ENCODE peak calls at places on chromosomes 4 and X, in five cellular contexts. One of them, this sample, is unnamed.

GRCh38 chr4:126468144-126468543 is 1153.4 kb downstream of the FAT4 start:
- DNase-seq in SK-N-SH: no peak
- DNase-seq in GM12878: no peak
- DNase-seq in IMR-90: no peak
- DNase-seq in K562: no peak
- DNase-seq in this sample: no peak

GRCh38 chr4:138241281-138242075 is 671 bp downstream of the SLC7A11 start:
- DNase-seq in SK-N-SH: no peak
- DNase-seq in IMR-90: peak
- DNase-seq in GM12878: no peak
- DNase-seq in K562: peak
- DNase-seq in this sample: no peak

GRCh38 chrX:1576201-1577101 is 15.0 kb upstream of the AKAP17A start:
- DNase-seq in IMR-90: no peak
- DNase-seq in GM12878: no peak
- DNase-seq in K562: no peak
- DNase-seq in SK-N-SH: no peak
- DNase-seq in this sample: no peak

GRCh38 chr4:121091941-121092340 is 19.6 kb upstream of the NDNF start:
- DNase-seq in K562: no peak
- DNase-seq in GM12878: no peak
- DNase-seq in IMR-90: no peak
- DNase-seq in SK-N-SH: no peak
- DNase-seq in this sample: no peak

GRCh38 chrX:130682990-130683389 is 220.0 kb downstream of the ENOX2 start:
- DNase-seq in K562: no peak
- DNase-seq in GM12878: no peak
- DNase-seq in IMR-90: peak
- DNase-seq in SK-N-SH: no peak
- DNase-seq in this sample: no peak

GRCh38 chrX:129842510-129843208 is 1.0 kb downstream of the ZDHHC9 start:
- DNase-seq in GM12878: no peak
- DNase-seq in K562: no peak
- DNase-seq in SK-N-SH: peak
- DNase-seq in IMR-90: peak
- DNase-seq in this sample: peak

GRCh38 chr4:174681723-174682300 is 147.2 kb downstream of the GLRA3 start:
- DNase-seq in GM12878: no peak
- DNase-seq in K562: peak
- DNase-seq in SK-N-SH: no peak
- DNase-seq in IMR-90: peak
- DNase-seq in this sample: no peak

GRCh38 chr4:169283114-169283509 is 12.4 kb upstream of the SH3RF1 start:
- DNase-seq in SK-N-SH: no peak
- DNase-seq in IMR-90: peak
- DNase-seq in GM12878: no peak
- DNase-seq in K562: no peak
- DNase-seq in this sample: no peak

GRCh38 chr4:89196745-89197144 is 85.4 kb downstream of the TIGD2 start:
- DNase-seq in GM12878: no peak
- DNase-seq in SK-N-SH: no peak
- DNase-seq in IMR-90: no peak
- DNase-seq in K562: no peak
- DNase-seq in this sample: peak

GRCh38 chr4:2938906-2939305 is 24.3 kb downstream of the NOP14 start:
- DNase-seq in SK-N-SH: no peak
- DNase-seq in GM12878: no peak
- DNase-seq in K562: no peak
- DNase-seq in IMR-90: no peak
- DNase-seq in this sample: no peak

GRCh38 chr4:128311659-128312392 is 24.2 kb upstream of the PGRMC2 start:
- DNase-seq in K562: no peak
- DNase-seq in IMR-90: no peak
- DNase-seq in GM12878: no peak
- DNase-seq in SK-N-SH: no peak
- DNase-seq in this sample: no peak

GRCh38 chr4:38703625-38704024 is 39.6 kb downstream of the KLF3 start:
- DNase-seq in K562: no peak
- DNase-seq in GM12878: no peak
- DNase-seq in IMR-90: no peak
- DNase-seq in SK-N-SH: no peak
- DNase-seq in this sample: no peak

GRCh38 chrX:16320765-16321355 is 153.6 kb downstream of the MAGEB17 start:
- DNase-seq in SK-N-SH: no peak
- DNase-seq in GM12878: no peak
- DNase-seq in IMR-90: peak
- DNase-seq in K562: no peak
- DNase-seq in this sample: no peak

GRCh38 chr4:128958194-128958593 is 135.1 kb downstream of the SCLT1 start:
- DNase-seq in IMR-90: peak
- DNase-seq in SK-N-SH: no peak
- DNase-seq in GM12878: no peak
- DNase-seq in K562: no peak
- DNase-seq in this sample: peak

GRCh38 chr4:157992948-157993839 is 179.6 kb downstream of the GASK1B start:
- DNase-seq in K562: no peak
- DNase-seq in GM12878: no peak
- DNase-seq in SK-N-SH: no peak
- DNase-seq in IMR-90: no peak
- DNase-seq in this sample: peak

GRCh38 chr4:41022116-41022515 is 192.2 kb downstream of the APBB2 start:
- DNase-seq in IMR-90: no peak
- DNase-seq in SK-N-SH: no peak
- DNase-seq in K562: no peak
- DNase-seq in GM12878: no peak
- DNase-seq in this sample: no peak

GRCh38 chr4:68630371-68630770 is 40.1 kb downstream of the UGT2B15 start:
- DNase-seq in SK-N-SH: no peak
- DNase-seq in IMR-90: no peak
- DNase-seq in GM12878: no peak
- DNase-seq in K562: no peak
- DNase-seq in this sample: no peak

GRCh38 chr4:18816228-18816891 is 794.8 kb upstream of the LCORL start:
- DNase-seq in SK-N-SH: no peak
- DNase-seq in K562: no peak
- DNase-seq in IMR-90: no peak
- DNase-seq in GM12878: no peak
- DNase-seq in this sample: no peak

GRCh38 chr4:103268746-103269145 is 70.6 kb upstream of the CENPE start:
- DNase-seq in GM12878: no peak
- DNase-seq in SK-N-SH: no peak
- DNase-seq in K562: no peak
- DNase-seq in IMR-90: no peak
- DNase-seq in this sample: no peak

GRCh38 chr4:7068279-7068842 is 497 bp upstream of the GRPEL1 start:
- DNase-seq in GM12878: no peak
- DNase-seq in SK-N-SH: no peak
- DNase-seq in IMR-90: no peak
- DNase-seq in K562: no peak
- DNase-seq in this sample: no peak

GRCh38 chrX:21176927-21177571 is 197.2 kb upstream of the CNKSR2 start:
- DNase-seq in IMR-90: no peak
- DNase-seq in SK-N-SH: no peak
- DNase-seq in GM12878: no peak
- DNase-seq in K562: no peak
- DNase-seq in this sample: no peak

GRCh38 chrX:13346646-13347045 is 26.8 kb upstream of the ATXN3L start:
- DNase-seq in K562: no peak
- DNase-seq in IMR-90: no peak
- DNase-seq in SK-N-SH: no peak
- DNase-seq in GM12878: no peak
- DNase-seq in this sample: no peak

GRCh38 chrX:28178206-28178605 is 197.0 kb upstream of the DCAF8L1 start:
- DNase-seq in K562: no peak
- DNase-seq in SK-N-SH: no peak
- DNase-seq in IMR-90: no peak
- DNase-seq in GM12878: no peak
- DNase-seq in this sample: no peak

GRCh38 chr4:13656569-13656988 is 29.1 kb upstream of the BOD1L1 start:
- DNase-seq in IMR-90: peak
- DNase-seq in K562: peak
- DNase-seq in GM12878: peak
- DNase-seq in SK-N-SH: peak
- DNase-seq in this sample: peak
- H3K4me3 ChIP-seq in IMR-90: peak
- H3K4me3 ChIP-seq in K562: no peak
- H3K4me3 ChIP-seq in GM12878: peak
- H3K4me3 ChIP-seq in SK-N-SH: peak
- H3K4me3 ChIP-seq in this sample: no peak

DNA sequence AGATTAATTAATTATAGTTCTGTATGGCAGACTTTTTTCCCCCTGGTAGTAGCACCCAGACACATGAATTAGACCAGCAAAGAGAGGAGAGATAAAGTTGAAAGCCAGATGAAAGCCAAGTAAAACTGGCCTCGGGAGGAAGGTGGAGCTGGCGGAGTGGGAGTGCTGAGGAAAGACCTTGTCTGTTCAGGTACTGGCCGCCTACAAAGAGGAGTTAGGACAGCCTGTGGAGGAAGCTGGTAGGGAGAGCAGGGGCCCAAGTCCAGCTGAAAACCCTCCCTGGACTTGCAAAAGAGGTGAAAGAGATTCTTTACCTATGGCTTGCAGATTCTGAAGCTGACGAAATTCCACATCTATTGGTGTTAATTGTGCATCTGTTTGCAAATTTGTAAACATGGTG is 11.7 kb downstream of the SHROOM2 start:
- DNase-seq in SK-N-SH: no peak
- DNase-seq in GM12878: no peak
- DNase-seq in K562: no peak
- DNase-seq in IMR-90: no peak
- DNase-seq in this sample: no peak
- TF ChIP-seq MXI1 in SK-N-SH: no peak
- TF ChIP-seq MXI1 in GM12878: no peak
- TF ChIP-seq MXI1 in K562: no peak
- TF ChIP-seq MXI1 in IMR-90: no peak
- TF ChIP-seq MXI1 in this sample: no peak

GRCh38 chr4:57109530-57109846 is 697 bp downstream of the IGFBP7 start:
- DNase-seq in SK-N-SH: no peak
- DNase-seq in IMR-90: no peak
- DNase-seq in K562: no peak
- DNase-seq in GM12878: no peak
- DNase-seq in this sample: no peak
- H3K4me3 ChIP-seq in SK-N-SH: no peak
- H3K4me3 ChIP-seq in IMR-90: peak
- H3K4me3 ChIP-seq in K562: no peak
- H3K4me3 ChIP-seq in GM12878: no peak
- H3K4me3 ChIP-seq in this sample: no peak

DNA sequence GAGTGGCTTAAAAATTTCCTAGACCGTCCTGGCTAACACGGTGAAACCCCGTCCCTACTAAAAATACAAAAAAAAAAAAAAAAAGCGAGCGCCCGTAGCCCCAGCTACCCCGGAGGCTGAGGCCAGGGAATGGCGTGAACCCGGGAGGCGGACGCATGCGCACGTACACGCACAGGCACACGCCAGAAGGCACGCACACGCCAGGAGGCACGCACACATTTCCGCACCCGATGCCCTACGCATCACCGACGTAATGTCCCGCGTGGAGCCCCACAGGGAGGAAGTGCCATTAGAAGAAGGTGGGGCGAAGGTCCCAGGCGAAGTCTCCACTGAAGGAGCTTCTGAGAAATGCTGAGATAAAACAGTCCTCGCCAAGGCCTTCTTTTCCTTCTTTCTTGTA is 41.4 kb downstream of the NLGN4X start:
- DNase-seq in SK-N-SH: no peak
- DNase-seq in K562: no peak
- DNase-seq in GM12878: no peak
- DNase-seq in IMR-90: no peak
- DNase-seq in this sample: no peak
- TF ChIP-seq MXI1 in SK-N-SH: no peak
- TF ChIP-seq MXI1 in K562: no peak
- TF ChIP-seq MXI1 in GM12878: no peak
- TF ChIP-seq MXI1 in IMR-90: no peak
- TF ChIP-seq MXI1 in this sample: no peak

DNA sequence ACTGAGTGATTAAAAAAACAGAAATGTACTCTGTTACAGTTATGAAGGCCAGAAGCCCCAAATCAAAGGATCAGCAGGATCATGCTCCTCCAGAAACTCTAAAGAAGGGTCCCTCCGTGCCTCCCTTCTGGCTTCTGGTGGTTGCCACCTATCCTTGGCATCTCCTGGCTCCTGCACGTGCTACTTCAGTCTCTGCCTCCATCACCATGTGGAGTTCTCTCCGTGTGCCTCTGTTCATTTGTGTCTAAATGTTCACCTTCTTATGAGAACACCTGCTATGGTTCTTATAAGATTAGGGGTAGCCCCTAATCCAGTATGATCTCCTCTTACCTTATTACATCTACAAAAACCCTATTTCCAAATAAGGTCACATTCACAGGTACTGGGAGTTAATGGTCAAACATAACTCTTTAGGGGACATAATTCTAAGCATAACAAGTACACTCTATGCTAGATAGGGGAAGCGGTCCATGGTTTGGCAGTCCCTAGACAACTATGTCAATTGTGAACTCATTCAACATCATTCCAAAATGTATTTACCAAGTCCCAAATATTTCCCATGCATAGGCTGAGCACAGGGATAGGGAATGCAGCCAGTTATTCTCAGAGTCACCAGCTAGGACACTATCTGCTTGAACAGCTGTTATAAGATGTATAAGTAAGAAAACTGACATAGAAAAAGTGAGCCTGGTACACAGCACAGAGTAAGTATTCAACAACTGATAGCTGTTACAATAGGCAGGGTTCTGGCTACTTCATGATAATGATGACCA is 295.5 kb upstream of the BOD1L1 start:
- DNase-seq in SK-N-SH: no peak
- DNase-seq in K562: no peak
- DNase-seq in IMR-90: peak
- DNase-seq in GM12878: no peak
- DNase-seq in this sample: no peak
- H3K4me3 ChIP-seq in SK-N-SH: no peak
- H3K4me3 ChIP-seq in K562: no peak
- H3K4me3 ChIP-seq in IMR-90: no peak
- H3K4me3 ChIP-seq in GM12878: no peak
- H3K4me3 ChIP-seq in this sample: no peak

DNA sequence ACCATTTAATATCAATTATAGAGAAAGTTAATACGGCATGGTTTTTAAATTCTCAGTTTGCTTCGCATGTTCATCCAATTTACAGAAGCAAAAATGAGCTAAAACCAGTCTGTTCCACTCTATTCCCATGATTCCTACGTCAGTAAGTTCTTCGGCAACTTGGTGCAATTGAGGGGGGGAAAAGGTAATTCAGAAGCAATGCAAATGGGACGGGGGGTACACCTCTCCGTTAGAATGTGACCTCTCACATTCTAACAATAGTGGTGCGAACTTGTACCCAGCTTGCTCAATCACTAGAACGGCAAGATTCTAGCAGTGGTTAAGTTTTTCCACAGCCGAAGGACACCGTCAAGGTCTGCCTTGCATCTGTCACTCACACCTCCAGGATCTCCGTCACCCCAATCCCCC is 711 bp downstream of the PLA2G12A start:
- DNase-seq in GM12878: no peak
- DNase-seq in K562: peak
- DNase-seq in SK-N-SH: no peak
- DNase-seq in IMR-90: peak
- DNase-seq in this sample: no peak
- TF ChIP-seq MXI1 in GM12878: no peak
- TF ChIP-seq MXI1 in K562: no peak
- TF ChIP-seq MXI1 in SK-N-SH: no peak
- TF ChIP-seq MXI1 in IMR-90: no peak
- TF ChIP-seq MXI1 in this sample: no peak